ENCODE peak calls at places on chromosomes 2 and 18, in seven cellular contexts. One of them, this sample, is unnamed.

GRCh38 chr2:152054593-152054992 is 44.3 kb downstream of the CACNB4 start:
- DNase-seq in brain microvascular endothelial cell: peak
- DNase-seq in fibroblast of lung: peak
- DNase-seq in fibroblast of pulmonary artery: peak
- DNase-seq in vagina: no peak
- DNase-seq in mesothelial cell of epicardium: no peak
- DNase-seq in Peyer's patch: no peak
- DNase-seq in this sample: no peak

GRCh38 chr2:111662039-111662740 is 221.8 kb downstream of the ANAPC1 start:
- DNase-seq in brain microvascular endothelial cell: peak
- DNase-seq in fibroblast of lung: peak
- DNase-seq in fibroblast of pulmonary artery: peak
- DNase-seq in vagina: peak
- DNase-seq in mesothelial cell of epicardium: no peak
- DNase-seq in Peyer's patch: no peak
- DNase-seq in this sample: no peak

GRCh38 chr2:5937865-5938565 is 245.8 kb downstream of the SOX11 start:
- DNase-seq in brain microvascular endothelial cell: no peak
- DNase-seq in fibroblast of lung: peak
- DNase-seq in fibroblast of pulmonary artery: no peak
- DNase-seq in vagina: no peak
- DNase-seq in mesothelial cell of epicardium: no peak
- DNase-seq in Peyer's patch: no peak
- DNase-seq in this sample: no peak

GRCh38 chr18:354003-354402 is 86.2 kb upstream of the THOC1 start:
- DNase-seq in brain microvascular endothelial cell: no peak
- DNase-seq in fibroblast of lung: no peak
- DNase-seq in fibroblast of pulmonary artery: no peak
- DNase-seq in vagina: no peak
- DNase-seq in mesothelial cell of epicardium: no peak
- DNase-seq in Peyer's patch: no peak
- DNase-seq in this sample: no peak

GRCh38 chr2:117942958-117943672 is 70.8 kb downstream of the CCDC93 start:
- DNase-seq in brain microvascular endothelial cell: no peak
- DNase-seq in fibroblast of lung: peak
- DNase-seq in fibroblast of pulmonary artery: no peak
- DNase-seq in vagina: no peak
- DNase-seq in mesothelial cell of epicardium: no peak
- DNase-seq in Peyer's patch: no peak
- DNase-seq in this sample: no peak

GRCh38 chr2:160229591-160229990 is 29.5 kb upstream of the ITGB6 start:
- DNase-seq in brain microvascular endothelial cell: peak
- DNase-seq in fibroblast of lung: peak
- DNase-seq in fibroblast of pulmonary artery: peak
- DNase-seq in vagina: no peak
- DNase-seq in mesothelial cell of epicardium: no peak
- DNase-seq in Peyer's patch: no peak
- DNase-seq in this sample: no peak

GRCh38 chr2:45380131-45380836 is 230.8 kb downstream of the SRBD1 start:
- DNase-seq in brain microvascular endothelial cell: peak
- DNase-seq in fibroblast of lung: peak
- DNase-seq in fibroblast of pulmonary artery: peak
- DNase-seq in vagina: no peak
- DNase-seq in mesothelial cell of epicardium: no peak
- DNase-seq in Peyer's patch: no peak
- DNase-seq in this sample: no peak

GRCh38 chr2:32051836-32052439 is 11.4 kb upstream of the SPAST start:
- DNase-seq in brain microvascular endothelial cell: no peak
- DNase-seq in fibroblast of lung: no peak
- DNase-seq in fibroblast of pulmonary artery: no peak
- DNase-seq in vagina: no peak
- DNase-seq in mesothelial cell of epicardium: no peak
- DNase-seq in Peyer's patch: no peak
- DNase-seq in this sample: no peak

GRCh38 chr2:175805442-175806114 is 196.5 kb downstream of the LNPK start:
- DNase-seq in brain microvascular endothelial cell: no peak
- DNase-seq in fibroblast of lung: no peak
- DNase-seq in fibroblast of pulmonary artery: peak
- DNase-seq in vagina: no peak
- DNase-seq in mesothelial cell of epicardium: no peak
- DNase-seq in Peyer's patch: no peak
- DNase-seq in this sample: no peak

GRCh38 chr2:201807452-201807980 is 1.2 kb downstream of the CDK15 start:
- DNase-seq in brain microvascular endothelial cell: peak
- DNase-seq in fibroblast of lung: peak
- DNase-seq in fibroblast of pulmonary artery: peak
- DNase-seq in vagina: no peak
- DNase-seq in mesothelial cell of epicardium: no peak
- DNase-seq in Peyer's patch: no peak
- DNase-seq in this sample: peak

GRCh38 chr2:71466301-71467179 is 13.2 kb downstream of the DYSF start:
- DNase-seq in brain microvascular endothelial cell: no peak
- DNase-seq in fibroblast of lung: peak
- DNase-seq in fibroblast of pulmonary artery: no peak
- DNase-seq in vagina: no peak
- DNase-seq in mesothelial cell of epicardium: peak
- DNase-seq in Peyer's patch: no peak
- DNase-seq in this sample: peak

GRCh38 chr2:33673937-33674336 is 74.8 kb upstream of the FAM98A start:
- DNase-seq in brain microvascular endothelial cell: no peak
- DNase-seq in fibroblast of lung: peak
- DNase-seq in fibroblast of pulmonary artery: peak
- DNase-seq in vagina: no peak
- DNase-seq in mesothelial cell of epicardium: no peak
- DNase-seq in Peyer's patch: no peak
- DNase-seq in this sample: no peak

GRCh38 chr2:208373460-208374089 is 33.0 kb upstream of the PTH2R start:
- DNase-seq in brain microvascular endothelial cell: peak
- DNase-seq in fibroblast of lung: peak
- DNase-seq in fibroblast of pulmonary artery: peak
- DNase-seq in vagina: no peak
- DNase-seq in mesothelial cell of epicardium: peak
- DNase-seq in Peyer's patch: no peak
- DNase-seq in this sample: peak

GRCh38 chr2:45649457-45649854 is 2.0 kb upstream of the PRKCE start:
- DNase-seq in brain microvascular endothelial cell: no peak
- DNase-seq in fibroblast of lung: no peak
- DNase-seq in fibroblast of pulmonary artery: no peak
- DNase-seq in vagina: no peak
- DNase-seq in mesothelial cell of epicardium: no peak
- DNase-seq in Peyer's patch: no peak
- DNase-seq in this sample: no peak

GRCh38 chr2:101152195-101153076 is 1.3 kb upstream of the TBC1D8 start:
- DNase-seq in brain microvascular endothelial cell: no peak
- DNase-seq in fibroblast of lung: peak
- DNase-seq in fibroblast of pulmonary artery: peak
- DNase-seq in vagina: no peak
- DNase-seq in mesothelial cell of epicardium: peak
- DNase-seq in Peyer's patch: peak
- DNase-seq in this sample: peak
- TF ChIP-seq CTCF in brain microvascular endothelial cell: peak
- TF ChIP-seq CTCF in fibroblast of lung: peak
- TF ChIP-seq CTCF in fibroblast of pulmonary artery: peak
- TF ChIP-seq CTCF in vagina: peak
- TF ChIP-seq CTCF in mesothelial cell of epicardium: no peak
- TF ChIP-seq CTCF in Peyer's patch: peak
- TF ChIP-seq CTCF in this sample: peak

DNA sequence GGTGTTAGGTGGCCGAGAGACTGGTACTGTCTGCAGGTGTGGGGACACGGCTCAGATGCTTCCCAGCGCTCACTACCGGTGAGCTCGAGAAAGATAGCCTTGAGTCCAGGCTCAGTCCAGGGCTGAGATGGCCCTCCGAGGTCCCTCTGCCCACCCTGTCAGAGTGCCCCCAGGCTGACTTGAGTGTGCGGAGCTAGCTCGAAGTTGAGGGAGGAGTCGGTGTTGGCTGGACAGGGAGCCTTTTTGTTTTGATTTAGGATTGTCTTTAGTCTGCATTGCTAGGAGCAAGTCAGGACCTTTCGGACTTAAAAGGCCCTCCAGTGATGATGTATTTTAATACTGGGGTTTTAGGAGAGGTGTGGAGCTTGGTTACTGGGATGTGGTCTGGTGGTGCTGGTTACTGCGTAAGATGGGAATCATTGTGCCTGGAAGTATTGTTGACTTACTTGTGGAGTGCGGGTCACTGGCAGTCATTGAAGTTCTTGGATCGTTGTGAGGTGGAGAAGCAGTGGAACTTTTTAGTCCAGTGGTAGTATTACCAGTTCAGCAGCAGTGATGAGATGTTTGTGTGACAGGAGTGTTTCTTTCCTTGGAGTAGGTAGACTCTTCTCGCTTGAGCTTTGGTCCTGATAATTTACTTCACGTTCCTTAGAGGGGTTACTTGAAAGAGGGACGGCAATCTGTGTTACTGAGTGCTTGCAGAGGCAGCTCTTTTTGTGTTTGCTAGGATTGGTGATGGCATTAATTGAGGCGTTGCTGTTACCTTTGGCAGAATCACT is 624 bp downstream of the KIAA1328 start:
- DNase-seq in brain microvascular endothelial cell: no peak
- DNase-seq in fibroblast of lung: peak
- DNase-seq in fibroblast of pulmonary artery: no peak
- DNase-seq in vagina: no peak
- DNase-seq in mesothelial cell of epicardium: no peak
- DNase-seq in Peyer's patch: no peak
- DNase-seq in this sample: peak
- TF ChIP-seq CTCF in brain microvascular endothelial cell: no peak
- TF ChIP-seq CTCF in fibroblast of lung: no peak
- TF ChIP-seq CTCF in fibroblast of pulmonary artery: no peak
- TF ChIP-seq CTCF in vagina: no peak
- TF ChIP-seq CTCF in mesothelial cell of epicardium: no peak
- TF ChIP-seq CTCF in Peyer's patch: no peak
- TF ChIP-seq CTCF in this sample: no peak

DNA sequence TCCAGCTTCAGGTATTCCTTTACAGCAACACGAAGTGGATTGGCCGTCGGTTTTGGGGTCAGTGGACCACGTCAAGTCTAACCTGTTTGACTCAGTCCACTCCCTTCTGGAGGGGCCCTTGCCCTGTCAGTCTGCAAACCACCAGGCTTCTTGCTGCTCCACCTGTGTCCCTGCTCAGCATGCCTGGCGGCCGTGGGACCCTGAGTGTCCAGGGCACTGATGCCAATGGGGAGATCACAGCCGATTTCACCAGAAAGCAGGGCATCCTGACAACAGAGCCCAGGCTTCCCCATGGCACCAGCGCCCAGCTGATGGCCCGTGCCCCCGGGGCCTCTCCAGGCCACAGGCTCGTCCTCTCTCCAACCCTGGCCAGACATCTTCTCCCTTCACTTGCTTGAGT is 41.2 kb upstream of the HS6ST1 start:
- DNase-seq in brain microvascular endothelial cell: no peak
- DNase-seq in fibroblast of lung: no peak
- DNase-seq in fibroblast of pulmonary artery: no peak
- DNase-seq in vagina: peak
- DNase-seq in mesothelial cell of epicardium: peak
- DNase-seq in Peyer's patch: no peak
- DNase-seq in this sample: no peak
- TF ChIP-seq CTCF in brain microvascular endothelial cell: no peak
- TF ChIP-seq CTCF in fibroblast of lung: no peak
- TF ChIP-seq CTCF in fibroblast of pulmonary artery: no peak
- TF ChIP-seq CTCF in vagina: no peak
- TF ChIP-seq CTCF in mesothelial cell of epicardium: no peak
- TF ChIP-seq CTCF in Peyer's patch: no peak
- TF ChIP-seq CTCF in this sample: no peak

DNA sequence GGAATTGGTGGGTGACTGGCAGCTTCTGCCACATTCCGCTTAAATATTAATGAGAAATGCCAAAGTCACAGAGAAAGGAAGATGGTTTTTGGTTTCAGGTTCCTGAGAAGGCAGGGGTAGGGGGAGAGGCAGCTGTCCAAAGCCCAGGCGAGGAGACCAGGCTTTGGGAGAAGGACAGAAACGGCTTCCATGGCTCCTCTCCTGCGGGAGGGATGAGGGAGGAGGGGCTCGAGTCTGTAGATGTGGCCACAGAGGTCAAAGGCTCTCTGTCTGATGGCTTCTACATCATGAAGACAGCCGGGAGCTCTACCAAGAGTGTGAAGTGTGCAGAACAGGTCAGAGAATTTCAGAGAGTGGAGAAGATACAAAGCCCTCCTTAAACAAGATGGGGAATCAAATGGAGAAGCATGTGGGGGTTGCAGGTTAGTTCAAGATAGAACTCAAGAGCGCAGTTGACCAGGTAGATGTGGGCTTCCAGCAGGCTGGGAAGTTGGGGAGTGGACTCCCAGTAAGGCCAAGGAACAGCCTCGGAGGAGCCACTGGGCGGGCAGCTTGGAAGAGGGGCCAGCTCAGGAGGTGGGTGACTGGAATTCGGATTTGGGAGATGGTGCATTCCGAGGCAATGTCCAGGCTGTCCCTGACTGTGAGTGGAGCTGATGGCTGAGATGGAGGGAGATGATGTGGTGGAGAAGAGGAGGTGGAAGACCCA is 23.8 kb upstream of the HPCAL1 start:
- DNase-seq in brain microvascular endothelial cell: no peak
- DNase-seq in fibroblast of lung: peak
- DNase-seq in fibroblast of pulmonary artery: no peak
- DNase-seq in vagina: no peak
- DNase-seq in mesothelial cell of epicardium: no peak
- DNase-seq in Peyer's patch: peak
- DNase-seq in this sample: no peak
- TF ChIP-seq CTCF in brain microvascular endothelial cell: no peak
- TF ChIP-seq CTCF in fibroblast of lung: no peak
- TF ChIP-seq CTCF in fibroblast of pulmonary artery: no peak
- TF ChIP-seq CTCF in vagina: no peak
- TF ChIP-seq CTCF in mesothelial cell of epicardium: no peak
- TF ChIP-seq CTCF in Peyer's patch: no peak
- TF ChIP-seq CTCF in this sample: no peak

DNA sequence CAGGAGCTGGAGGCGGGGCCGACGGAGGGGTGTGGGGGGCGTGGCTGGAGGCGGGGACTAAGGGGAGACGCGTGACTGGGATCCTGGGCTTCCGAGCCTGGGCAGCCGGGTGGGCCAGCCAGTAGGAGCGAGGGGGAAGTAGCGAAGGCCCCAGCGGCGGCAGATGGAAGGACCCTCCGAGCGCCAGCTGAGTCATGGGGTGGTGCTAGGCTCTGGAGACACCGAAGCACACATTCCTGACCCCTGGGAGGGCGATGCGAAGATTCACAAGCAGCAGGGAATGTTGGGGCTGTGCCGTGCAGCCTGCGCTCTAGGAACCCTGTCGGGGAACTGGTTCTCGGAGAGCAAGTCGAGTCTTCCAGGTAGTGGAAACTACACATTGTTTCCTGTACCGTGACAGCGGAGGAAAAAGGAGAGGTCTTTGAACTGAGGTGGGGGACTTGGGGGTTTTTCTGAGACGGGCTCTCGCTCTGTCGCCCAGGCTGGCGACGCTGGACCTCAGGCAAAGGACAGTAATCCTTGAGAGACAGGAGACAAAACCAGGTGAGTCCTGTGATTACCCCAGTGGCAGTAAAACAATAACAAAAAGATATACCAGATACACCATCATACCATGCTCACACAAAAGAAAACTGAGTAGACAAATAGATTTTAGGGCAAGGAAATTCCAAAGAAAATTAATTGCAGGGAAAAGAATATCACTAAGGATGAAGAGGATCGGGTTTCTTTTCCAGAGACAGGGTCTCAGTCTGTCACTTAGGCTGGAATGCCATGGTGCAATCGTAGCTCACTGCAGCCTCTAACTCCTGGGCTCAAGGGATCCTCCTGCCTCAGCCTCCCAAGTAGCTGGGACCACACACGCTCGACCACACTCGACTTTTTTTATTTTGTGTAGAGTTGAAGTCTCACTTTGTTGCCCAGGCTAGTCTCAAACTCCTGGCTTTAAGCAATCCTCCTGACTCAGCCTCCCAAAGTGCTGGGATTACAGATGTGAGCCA is 828 bp upstream of the AFG3L2 start:
- DNase-seq in brain microvascular endothelial cell: no peak
- DNase-seq in fibroblast of lung: peak
- DNase-seq in fibroblast of pulmonary artery: no peak
- DNase-seq in vagina: no peak
- DNase-seq in mesothelial cell of epicardium: no peak
- DNase-seq in Peyer's patch: no peak
- DNase-seq in this sample: peak
- TF ChIP-seq CTCF in brain microvascular endothelial cell: peak
- TF ChIP-seq CTCF in fibroblast of lung: no peak
- TF ChIP-seq CTCF in fibroblast of pulmonary artery: peak
- TF ChIP-seq CTCF in vagina: peak
- TF ChIP-seq CTCF in mesothelial cell of epicardium: no peak
- TF ChIP-seq CTCF in Peyer's patch: peak
- TF ChIP-seq CTCF in this sample: peak

This sample was measured in nephron progenitor cell.